ENCODE peak calls at places on chromosomes 16 and 17, in seven cellular contexts. Z is Karpas-422, I is hepatocyte, J is IMR-90, X is OCI-LY7, K is neuronal stem cell, U is PC-3. O is an unnamed sample.
A peak's percentile ranks its signal among the peaks of the same experiment; 100 is the strongest.

GRCh38 chr16:10923650-10924214 is 18.5 kb downstream of the DEXI start:
- DNase-seq in U (no peak), I (no peak), K (no peak), X (no peak), Z (no peak), J (no peak), O (peak; percentile 31)

GRCh38 chr16:84982434-84982833 is 28.9 kb downstream of the ZDHHC7 start:
- DNase-seq in K (no peak), I (peak; percentile 48), Z (no peak), X (no peak), J (no peak), U (no peak), O (no peak)

GRCh38 chr17:4949321-4950074 is 1.2 kb upstream of the PFN1 start:
- DNase-seq in I (peak; percentile 92), Z (peak; percentile 91), X (peak; percentile 93), U (peak; percentile 74), K (peak; percentile 87), J (peak; percentile 76), O (peak; percentile 80)

GRCh38 chr16:22189473-22190168 is 16.5 kb upstream of the EEF2K start:
- DNase-seq in J (peak; percentile 16), X (peak; percentile 79), U (peak; percentile 41), K (no peak), I (peak; percentile 30), Z (no peak), O (peak; percentile 57)

GRCh38 chr17:42325026-42325425 is 36.7 kb downstream of the STAT5A start:
- DNase-seq in J (peak; percentile 88), X (no peak), I (peak; percentile 54), Z (peak; percentile 19), K (no peak), U (no peak), O (peak; percentile 99)

GRCh38 chr16:89121691-89122321 is 28.2 kb downstream of the ACSF3 start:
- DNase-seq in K (no peak), I (no peak), Z (no peak), X (no peak), U (no peak), J (no peak), O (no peak)

GRCh38 chr17:77329741-77330531 is 189.2 kb downstream of the SEC14L1 start:
- DNase-seq in Z (no peak), I (no peak), X (no peak), K (no peak), J (no peak), U (no peak), O (no peak)

GRCh38 chr17:37787055-37787720 is 42.3 kb upstream of the HNF1B start:
- DNase-seq in X (no peak), Z (no peak), K (no peak), J (peak; percentile 72), U (no peak), I (peak; percentile 73), O (peak; percentile 39)

GRCh38 chr17:910503-911194 is 68.9 kb downstream of the NXN start:
- DNase-seq in X (no peak), K (no peak), I (no peak), Z (no peak), U (no peak), J (no peak), O (peak; percentile 77)

GRCh38 chr16:47143329-47143676 is 442 bp downstream of the NETO2 start:
- DNase-seq in X (peak; percentile 53), I (peak; percentile 82), J (peak; percentile 63), Z (peak; percentile 91), U (peak; percentile 74), K (peak; percentile 78), O (peak; percentile 73)

GRCh38 chr17:30323262-30323894 is 10.5 kb downstream of the TMIGD1 start:
- DNase-seq in I (no peak), K (no peak), Z (peak; percentile 96), U (no peak), J (no peak), X (peak; percentile 87), O (no peak)

GRCh38 chr17:42289863-42290165 is 1.5 kb downstream of the STAT5A start:
- DNase-seq in I (no peak), K (no peak), J (no peak), U (no peak), X (no peak), Z (no peak), O (no peak)

GRCh38 chr17:27760069-27760885 is 40.1 kb downstream of the NOS2 start:
- DNase-seq in X (peak; percentile 59), J (peak; percentile 14), I (peak; percentile 66), K (peak; percentile 47), U (peak; percentile 57), Z (peak; percentile 84), O (peak; percentile 56)

GRCh38 chr17:63246344-63246743 is 199.8 kb downstream of the CYB561 start:
- DNase-seq in K (no peak), U (no peak), J (peak; percentile 52), X (no peak), Z (no peak), I (no peak), O (peak; percentile 72)

GRCh38 chr16:57486858-57487834 is 853 bp upstream of the DOK4 start:
- DNase-seq in U (no peak), X (no peak), K (no peak), Z (no peak), I (peak; percentile 16), J (no peak), O (peak; percentile 48)
- H2AFZ ChIP-seq in U (peak overlapping the region; percentile 53), X (no peak overlapping the region), K (peak overlapping the region; percentile 96), Z (no peak overlapping the region), I (peak overlapping the region; percentile 98), J (peak overlapping the region; percentile 93), O (peak overlapping the region; percentile 96)

GRCh38 chr16:50606431-50607050 is 58.3 kb downstream of the NKD1 start:
- DNase-seq in X (no peak), U (no peak), J (no peak), K (no peak), I (no peak), Z (no peak), O (no peak)
- H3K4me3 ChIP-seq in X (no peak overlapping the region), U (no peak overlapping the region), J (no peak overlapping the region), K (no peak overlapping the region), I (no peak overlapping the region), Z (no peak overlapping the region), O (no peak overlapping the region)

GRCh38 chr17:55783684-55784245 is 32.9 kb downstream of the PCTP start:
- DNase-seq in Z (no peak), I (peak; percentile 57), U (no peak), J (no peak), K (no peak), X (no peak), O (peak; percentile 76)
- H3K27ac ChIP-seq in Z (no peak overlapping the region), I (peak overlapping the region; percentile 69), U (no peak overlapping the region), J (no peak overlapping the region), K (no peak overlapping the region), X (no peak overlapping the region), O (peak overlapping the region; percentile 7)

DNA sequence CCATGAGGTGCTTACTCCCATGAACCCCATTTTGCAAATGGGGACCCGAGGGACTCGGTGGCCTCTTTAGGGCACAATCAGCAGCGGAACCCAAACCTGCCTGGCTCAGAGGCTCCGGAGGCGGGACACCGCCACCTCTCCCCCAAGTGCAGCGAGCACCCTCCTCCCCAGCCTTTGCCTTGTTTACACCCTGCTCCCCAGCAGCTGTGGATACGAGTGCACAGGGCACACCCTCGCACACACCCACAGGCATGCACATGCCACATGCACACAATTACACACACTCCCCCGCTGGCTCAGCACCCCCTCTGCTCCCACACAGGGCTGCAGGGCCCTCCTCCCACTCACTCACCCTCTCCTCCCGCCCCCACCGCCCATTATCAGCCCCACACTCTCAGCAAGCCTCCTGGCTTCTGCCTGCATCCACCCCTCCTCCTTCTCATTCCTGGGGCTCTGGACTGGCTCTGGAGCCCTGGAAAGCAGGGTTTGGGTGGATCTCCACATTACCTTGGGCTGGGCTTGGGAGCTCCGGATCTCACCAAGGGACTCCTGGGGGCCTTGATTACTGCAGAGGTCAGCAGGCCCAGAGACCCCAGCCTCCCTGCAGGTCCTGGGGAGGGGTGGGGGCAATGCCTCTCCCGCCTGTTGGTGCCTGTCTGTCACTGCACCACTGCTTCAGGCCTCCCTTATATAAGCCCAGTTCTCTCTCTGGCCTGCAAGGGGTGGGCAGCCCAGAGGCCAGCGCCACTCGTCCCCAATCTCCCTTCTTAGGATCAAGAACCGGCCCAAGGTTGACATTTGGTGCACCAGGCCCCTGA is 6.4 kb downstream of the PDK2 start:
- DNase-seq in Z (peak; percentile 78), X (no peak), K (no peak), I (peak; percentile 75), U (no peak), J (peak; percentile 26), O (peak; percentile 45)
- H2AFZ ChIP-seq in Z (no peak overlapping the region), X (no peak overlapping the region), K (peak overlapping the region; percentile 46), I (no peak overlapping the region), U (no peak overlapping the region), J (peak overlapping the region; percentile 40), O (no peak overlapping the region)

GRCh38 chr17:40563371-40564052 is 1.8 kb downstream of the CCR7 start:
- DNase-seq in U (no peak), I (no peak), K (no peak), Z (no peak), J (no peak), X (no peak), O (no peak)

GRCh38 chr17:40564883-40565744 is at the start of gene CCR7:
- DNase-seq in K (no peak), X (peak; percentile 75), U (no peak), I (no peak), Z (no peak), J (no peak), O (no peak)

GRCh38 chr17:40562841-40563370 is 2.4 kb downstream of the CCR7 start:
- DNase-seq in U (no peak), Z (no peak), J (no peak), K (no peak), I (no peak), X (no peak), O (no peak)

GRCh38 chr17:40566027-40566426 is 755 bp upstream of the CCR7 start:
- DNase-seq in Z (no peak), X (no peak), K (no peak), U (no peak), I (no peak), J (no peak), O (no peak)

DNA sequence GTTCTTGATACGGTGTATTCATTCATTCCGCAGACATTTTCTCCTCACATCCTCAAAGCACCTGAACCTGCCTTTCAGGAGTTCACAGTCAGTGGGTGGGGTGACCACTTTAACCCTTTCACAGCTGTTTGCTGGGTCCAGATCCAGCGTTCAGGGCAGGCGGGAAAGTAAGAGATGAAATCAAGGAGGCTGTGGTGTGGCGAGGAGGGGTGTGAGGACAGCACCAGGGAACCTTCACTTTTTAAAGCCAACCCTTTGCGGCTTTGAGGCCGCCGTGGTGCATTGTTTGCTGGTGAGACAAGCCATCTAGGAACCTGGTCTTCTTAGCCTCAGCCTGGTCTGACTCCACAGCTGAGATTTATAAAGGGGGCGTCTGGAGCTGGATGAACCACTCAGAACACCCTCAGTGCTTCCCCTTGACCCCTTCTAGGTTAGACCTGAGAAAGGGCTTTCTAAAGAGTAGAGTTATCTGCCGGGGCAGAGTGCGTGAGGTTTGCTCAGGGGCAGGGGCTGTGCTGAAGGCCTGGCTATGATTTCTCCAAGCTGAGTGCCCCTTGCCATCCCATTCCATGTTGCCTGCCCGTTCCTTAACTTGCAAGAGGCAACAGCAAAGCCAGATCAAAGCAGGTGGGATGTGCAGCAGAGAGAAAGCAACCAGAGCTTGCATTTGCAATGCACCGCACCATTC is 933 bp downstream of the CCR7 start:
- DNase-seq in I (no peak), Z (no peak), K (no peak), J (no peak), U (no peak), X (no peak), O (no peak)
- H3K4me3 ChIP-seq in I (no peak overlapping the region), Z (no peak overlapping the region), K (no peak overlapping the region), J (no peak overlapping the region), U (no peak overlapping the region), X (peak overlapping the region; percentile 35), O (no peak overlapping the region)

GRCh38 chr17:35212668-35213067 is 18.5 kb upstream of the SLC35G3 start:
- DNase-seq in I (no peak), Z (no peak), X (no peak), K (no peak), U (no peak), J (no peak), O (no peak)
- H3K27ac ChIP-seq in I (no peak overlapping the region), Z (no peak overlapping the region), X (no peak overlapping the region), K (no peak overlapping the region), U (no peak overlapping the region), J (no peak overlapping the region), O (no peak overlapping the region)